ENCODE peak calls at places on chromosome 1, in five cellular contexts. R is iris pigment epithelial cell, J is EL, H is AG04450, P is GDM1. Y is an unnamed sample.

GRCh38 chr1:76595024-76595423 is 272.3 kb upstream of the ST6GALNAC5 start:
- DNase-seq in P (no peak), J (no peak), R (no peak), H (no peak), Y (no peak)

GRCh38 chr1:228311091-228311490 is 95.5 kb downstream of the TRIM11 start:
- DNase-seq in H (no peak), P (no peak), R (no peak), J (no peak), Y (no peak)

GRCh38 chr1:181179279-181179979 is 90.9 kb downstream of the IER5 start:
- DNase-seq in H (no peak), R (no peak), P (no peak), J (no peak), Y (no peak)

GRCh38 chr1:113036639-113037321 is 36.2 kb upstream of the LRIG2 start:
- DNase-seq in J (peak; percentile 6), P (no peak), R (peak; percentile 12), H (no peak), Y (no peak)

GRCh38 chr1:204092632-204093420 is 19.9 kb downstream of the SOX13 start:
- DNase-seq in H (no peak), P (no peak), R (no peak), J (no peak), Y (no peak)

GRCh38 chr1:3852711-3853498 is 4.1 kb downstream of the CEP104 start:
- DNase-seq in P (no peak), J (no peak), H (no peak), R (no peak), Y (no peak)

GRCh38 chr1:228937851-228938247 is 202.6 kb downstream of the RHOU start:
- DNase-seq in J (no peak), R (no peak), P (no peak), H (no peak), Y (no peak)

GRCh38 chr1:107450899-107451664 is 310.2 kb downstream of the NTNG1 start:
- DNase-seq in R (no peak), H (no peak), P (no peak), J (no peak), Y (no peak)

GRCh38 chr1:6113116-6113515 is 67.0 kb downstream of the CHD5 start:
- DNase-seq in H (no peak), R (no peak), P (no peak), J (no peak), Y (no peak)

GRCh38 chr1:68213843-68214242 is 18.5 kb downstream of the WLS start:
- DNase-seq in H (no peak), R (peak; percentile 80), J (peak; percentile 52), P (no peak), Y (peak; percentile 32)

GRCh38 chr1:85328713-85329376 is 52.4 kb upstream of the BCL10 start:
- DNase-seq in R (peak; percentile 99), J (peak; percentile 99), H (peak; percentile 96), P (no peak), Y (peak; percentile 95)